ENCODE peak calls at places on chromosomes 6 and 20, in seven cellular contexts. G is neuronal stem cell, E is H9, B is IMR-90, J is H1, Y is mesenchymal stem cell, O is trophoblast cell. L is an unnamed sample.

GRCh38 chr6:44738652-44739141 is 351.2 kb downstream of the CDC5L start:
- DNase-seq in G (no peak), E (no peak), B (peak; percentile 16), J (no peak), Y (peak; percentile 59), O (peak; percentile 78), L (peak; percentile 49)

GRCh38 chr6:15375638-15376290 is 129.9 kb downstream of the JARID2 start:
- DNase-seq in G (no peak), E (no peak), B (no peak), J (no peak), Y (no peak), O (no peak), L (no peak)

GRCh38 chr20:37313546-37314091 is 24.2 kb downstream of the MANBAL start:
- DNase-seq in G (no peak), E (no peak), B (no peak), J (no peak), Y (no peak), O (peak; percentile 54), L (peak; percentile 43)

GRCh38 chr20:46967647-46968046 is 73.0 kb downstream of the EYA2 start:
- DNase-seq in G (no peak), E (no peak), B (no peak), J (no peak), Y (no peak), O (peak; percentile 7), L (peak; percentile 74)

GRCh38 chr6:37679539-37680476 is 17.9 kb downstream of the MDGA1 start:
- DNase-seq in G (no peak), E (no peak), B (no peak), J (no peak), Y (no peak), O (no peak), L (peak; percentile 72)

GRCh38 chr6:159919800-159920199 is 29.0 kb downstream of the MAS1 start:
- DNase-seq in G (no peak), E (no peak), B (no peak), J (no peak), Y (no peak), O (peak; percentile 8), L (no peak)

GRCh38 chr6:18302561-18303439 is 38.5 kb upstream of the DEK start:
- DNase-seq in G (no peak), E (peak; percentile 50), B (peak; percentile 12), J (no peak), Y (no peak), O (no peak), L (peak; percentile 66)

GRCh38 chr6:90249044-90249443 is 47.6 kb downstream of the BACH2 start:
- DNase-seq in G (no peak), E (no peak), B (peak; percentile 56), J (no peak), Y (no peak), O (no peak), L (no peak)

GRCh38 chr6:154197176-154197850 is 158.3 kb downstream of the OPRM1 start:
- DNase-seq in G (no peak), E (no peak), B (peak; percentile 62), J (no peak), Y (peak; percentile 26), O (peak; percentile 18), L (no peak)

GRCh38 chr20:33667245-33668086 is 723 bp downstream of the ACTL10 start:
- DNase-seq in G (no peak), E (peak; percentile 89), B (peak; percentile 54), J (no peak), Y (no peak), O (peak; percentile 91), L (peak; percentile 75)

GRCh38 chr6:132900849-132901248 is 86.5 kb downstream of the RPS12 start:
- DNase-seq in G (no peak), E (no peak), B (no peak), J (no peak), Y (no peak), O (no peak), L (no peak)

GRCh38 chr6:139886396-139886795 is 511.9 kb upstream of the CITED2 start:
- DNase-seq in G (no peak), E (no peak), B (no peak), J (no peak), Y (no peak), O (peak; percentile 48), L (peak; percentile 48)

GRCh38 chr6:45710304-45710821 is 305.3 kb downstream of the CLIC5 start:
- DNase-seq in G (no peak), E (no peak), B (peak; percentile 23), J (no peak), Y (peak; percentile 53), O (peak; percentile 43), L (no peak)

GRCh38 chr6:42182101-42182500 is 8.9 kb downstream of the GUCA1A start:
- DNase-seq in G (no peak), E (no peak), B (no peak), J (no peak), Y (no peak), O (no peak), L (no peak)

GRCh38 chr6:44735631-44735963 is 348.1 kb downstream of the CDC5L start:
- DNase-seq in G (no peak), E (no peak), B (peak; percentile 42), J (no peak), Y (peak; percentile 48), O (peak; percentile 16), L (no peak)

GRCh38 chr6:44072452-44072958 is 54.7 kb downstream of the MRPL14 start:
- DNase-seq in G (no peak), E (no peak), B (no peak), J (no peak), Y (no peak), O (no peak), L (no peak)

GRCh38 chr6:41200296-41200900 is 551 bp downstream of the TREML2 start:
- DNase-seq in G (no peak), E (no peak), B (no peak), J (no peak), Y (peak; percentile 24), O (no peak), L (peak; percentile 79)

GRCh38 chr6:106724848-106725247 is 95.5 kb downstream of the QRSL1 start:
- DNase-seq in G (no peak), E (no peak), B (no peak), J (no peak), Y (no peak), O (no peak), L (no peak)

GRCh38 chr6:170074907-170075306 is 216.0 kb downstream of the DLL1 start:
- DNase-seq in G (no peak), E (peak; percentile 21), B (no peak), J (no peak), Y (no peak), O (no peak), L (no peak)

GRCh38 chr6:160462551-160463109 is 114.5 kb downstream of the SLC22A3 start:
- DNase-seq in G (no peak), E (no peak), B (peak; percentile 87), J (no peak), Y (peak; percentile 91), O (no peak), L (no peak)

GRCh38 chr6:113047932-113048331 is 700.8 kb downstream of the RFPL4B start:
- DNase-seq in G (no peak), E (no peak), B (no peak), J (no peak), Y (no peak), O (no peak), L (no peak)

GRCh38 chr20:36836591-36837329 is 39.2 kb upstream of the TLDC2 start:
- DNase-seq in G (no peak), E (peak; percentile 92), B (peak; percentile 57), J (peak; percentile 65), Y (peak; percentile 67), O (peak; percentile 98), L (peak; percentile 94)

DNA sequence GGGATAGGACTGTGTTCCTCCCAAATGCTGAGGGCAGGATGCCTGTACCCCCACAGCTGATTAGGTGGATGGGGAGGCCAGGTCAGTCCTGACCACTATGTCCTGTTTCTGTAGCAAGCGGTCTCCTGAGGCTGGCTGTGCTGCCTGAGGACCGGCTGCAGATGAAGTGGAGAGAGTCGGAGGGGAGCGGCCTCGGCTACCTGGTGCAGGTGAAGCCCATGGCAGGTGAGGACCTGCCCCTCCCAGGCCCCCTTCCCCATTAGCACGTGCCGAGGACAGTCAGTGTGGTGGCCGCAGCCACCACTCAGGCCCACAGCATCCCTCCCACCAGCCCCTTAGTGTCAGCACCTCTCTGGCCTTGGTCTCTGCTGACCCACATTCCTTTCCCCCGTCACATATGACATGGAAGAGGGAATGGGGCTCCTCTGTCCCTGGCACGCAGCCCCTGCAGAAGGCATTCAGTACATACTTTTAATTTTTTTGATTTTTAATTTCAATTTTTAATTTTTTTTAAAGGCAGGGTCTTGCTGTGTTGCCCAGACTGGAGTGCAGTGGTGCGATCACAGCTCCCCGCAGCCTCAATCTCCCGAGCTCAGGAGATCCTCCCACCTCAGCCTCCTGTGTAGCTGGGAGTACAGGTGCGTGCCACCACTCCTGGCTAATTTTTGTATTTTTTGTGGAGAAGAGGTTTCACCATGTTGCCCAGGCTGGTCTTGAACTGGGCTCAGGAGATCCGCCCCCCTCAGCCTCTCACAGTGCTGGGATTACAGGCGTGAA is 5.0 kb downstream of the COL20A1 start:
- DNase-seq in G (no peak), E (no peak), B (no peak), J (no peak), Y (no peak), O (no peak), L (no peak)
- H3K27ac ChIP-seq in G (no peak overlapping the region), E (no peak overlapping the region), B (no peak overlapping the region), J (no peak overlapping the region), Y (no peak overlapping the region), O (no peak overlapping the region), L (no peak overlapping the region)

GRCh38 chr20:51688600-51688999 is 79.6 kb downstream of the ATP9A start:
- DNase-seq in G (no peak), E (no peak), B (no peak), J (no peak), Y (no peak), O (no peak), L (no peak)
- H3K4ac ChIP-seq in G (no peak overlapping the region), E (no peak overlapping the region), B (no peak overlapping the region), J (no peak overlapping the region), Y (no peak overlapping the region), O (no peak overlapping the region), L (no peak overlapping the region)

DNA sequence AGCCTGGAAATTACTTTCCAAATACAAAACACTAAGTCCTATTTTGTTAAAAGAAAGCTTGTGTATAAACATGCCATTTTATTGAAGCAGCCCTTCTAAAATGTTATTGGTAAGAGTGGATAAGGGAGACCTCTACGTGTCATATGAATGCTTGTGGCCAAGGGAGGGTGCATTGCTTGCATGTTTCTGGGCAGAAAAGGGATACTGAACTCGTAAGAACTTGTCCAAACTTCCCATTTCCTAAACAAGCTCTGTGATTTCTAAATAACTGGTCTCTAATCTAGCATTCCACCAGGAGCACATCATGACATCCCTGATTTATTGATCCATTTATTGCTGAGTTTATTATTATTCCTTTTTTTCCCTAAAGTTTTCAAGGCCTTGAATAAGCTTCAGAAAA is 474.1 kb downstream of the CD109 start:
- DNase-seq in G (no peak), E (no peak), B (peak; percentile 99), J (no peak), Y (peak; percentile 97), O (no peak), L (no peak)
- H2AK5ac ChIP-seq in G (no peak overlapping the region), E (no peak overlapping the region), B (no peak overlapping the region), J (no peak overlapping the region), Y (no peak overlapping the region), O (no peak overlapping the region), L (no peak overlapping the region)

DNA sequence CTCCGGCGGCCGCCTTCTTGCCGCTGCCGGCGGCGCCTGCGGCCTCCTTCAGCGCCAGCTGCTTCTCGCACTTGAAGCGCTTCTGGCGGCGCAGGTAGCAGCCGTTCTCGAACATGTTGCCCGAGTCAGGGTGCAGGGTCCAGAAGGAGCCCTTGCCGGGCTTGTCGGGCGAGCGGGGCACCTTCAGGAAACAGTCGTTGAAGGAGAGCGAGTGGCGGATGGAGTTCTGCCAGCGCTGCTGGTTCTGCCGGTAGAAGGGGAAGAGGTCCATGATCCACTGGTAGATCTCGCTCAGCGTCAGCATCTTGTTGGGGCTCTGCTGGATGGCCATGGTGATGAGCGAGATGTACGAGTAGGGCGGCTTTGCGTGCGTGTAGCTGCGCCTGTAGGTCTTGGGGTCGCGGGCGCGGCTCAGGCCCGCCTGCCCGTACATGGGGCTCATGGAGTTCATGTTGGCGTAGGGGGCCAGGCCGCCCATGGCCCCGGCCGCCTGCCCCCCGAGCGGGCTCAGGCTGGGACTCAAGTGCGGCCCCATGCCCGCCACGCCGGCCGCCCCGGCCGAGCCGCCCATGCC is 1.9 kb downstream of the FOXA2 start:
- DNase-seq in G (no peak), E (peak; percentile 51), B (no peak), J (no peak), Y (no peak), O (no peak), L (no peak)
- H3K27ac ChIP-seq in G (no peak overlapping the region), E (no peak overlapping the region), B (no peak overlapping the region), J (no peak overlapping the region), Y (no peak overlapping the region), O (no peak overlapping the region), L (no peak overlapping the region)

L was measured in mesendoderm.